ENCODE peak calls at places on chromosome 22, in four cellular contexts. L, P, R and B are unnamed samples.

GRCh38 chr22:36238348-36239149 is 778 bp downstream of the APOL2 start:
- DNase-seq in R (no peak), P (no peak), L (no peak), B (no peak)

GRCh38 chr22:38230108-38230825 is 28.5 kb downstream of the MAFF start:
- DNase-seq in L (no peak), P (no peak), R (peak; percentile 51), B (peak; percentile 68)

GRCh38 chr22:20027966-20028854 is 7.3 kb downstream of the TANGO2 start:
- DNase-seq in L (no peak), P (no peak), R (peak; percentile 26), B (no peak)

GRCh38 chr22:17910561-17911311 is 113.6 kb downstream of the MICAL3 start:
- DNase-seq in R (peak; percentile 89), L (peak; percentile 68), P (peak; percentile 67), B (no peak)

GRCh38 chr22:17562906-17563870 is at the start of gene SLC25A18:
- DNase-seq in P (no peak), L (no peak), R (peak; percentile 35), B (no peak)

GRCh38 chr22:43922123-43922522 is 1.5 kb upstream of the PNPLA3 start:
- DNase-seq in P (no peak), L (no peak), R (no peak), B (no peak)

GRCh38 chr22:43263645-43264514 is 76.9 kb upstream of the TTLL12 start:
- DNase-seq in R (peak; percentile 86), P (no peak), L (peak; percentile 15), B (peak; percentile 42)

GRCh38 chr22:39719559-39720450 is 149.3 kb downstream of the CACNA1I start:
- DNase-seq in L (no peak), R (no peak), P (no peak), B (no peak)

GRCh38 chr22:47174671-47175111 is 412.2 kb downstream of the TBC1D22A start:
- DNase-seq in R (no peak), L (no peak), P (no peak), B (peak; percentile 52)

GRCh38 chr22:27879923-27880322 is 39.1 kb downstream of the PITPNB start:
- DNase-seq in L (no peak), P (peak; percentile 15), R (peak; percentile 57), B (no peak)

GRCh38 chr22:44136112-44136511 is 44.6 kb upstream of the PARVG start:
- DNase-seq in L (no peak), P (no peak), R (no peak), B (no peak)

GRCh38 chr22:16917144-16918003 is 90.6 kb downstream of the GAB4 start:
- DNase-seq in L (no peak), R (peak; percentile 28), P (peak; percentile 25), B (peak; percentile 23)

GRCh38 chr22:44091021-44091721 is 67.1 kb downstream of the PARVB start:
- DNase-seq in R (peak; percentile 26), L (no peak), P (no peak), B (no peak)

GRCh38 chr22:24758164-24758799 is 16.2 kb downstream of the PIWIL3 start:
- DNase-seq in L (peak; percentile 37), P (peak; percentile 16), R (peak; percentile 47), B (no peak)

GRCh38 chr22:21837184-21837979 is 30.1 kb downstream of the MAPK1 start:
- DNase-seq in R (peak; percentile 78), P (peak; percentile 34), L (peak; percentile 73), B (no peak)

GRCh38 chr22:17366830-17367229 is 2.4 kb upstream of the CECR2 start:
- DNase-seq in L (no peak), R (no peak), P (no peak), B (no peak)

GRCh38 chr22:41320416-41321240 is 19.3 kb downstream of the ZC3H7B start:
- DNase-seq in P (no peak), L (no peak), R (no peak), B (no peak)

GRCh38 chr22:33024626-33025025 is 33.6 kb downstream of the SYN3 start:
- DNase-seq in P (no peak), R (no peak), L (no peak), B (no peak)

GRCh38 chr22:28670691-28671261 is 8.9 kb downstream of the TTC28 start:
- DNase-seq in L (no peak), R (peak; percentile 40), P (no peak), B (no peak)

GRCh38 chr22:39422101-39422500 is 22.5 kb downstream of the TAB1 start:
- DNase-seq in P (no peak), R (no peak), L (no peak), B (no peak)

GRCh38 chr22:35792501-35792900 is 74.8 kb downstream of the APOL5 start:
- DNase-seq in R (no peak), L (no peak), P (no peak), B (no peak)

GRCh38 chr22:20909543-20910303 is 7.5 kb upstream of the CRKL start:
- DNase-seq in P (no peak), R (no peak), L (no peak), B (no peak)

GRCh38 chr22:26553056-26553752 is 36.7 kb downstream of the TPST2 start:
- DNase-seq in R (peak; percentile 83), L (peak; percentile 77), P (peak; percentile 56), B (no peak)

GRCh38 chr22:29205598-29206371 is at the start of gene EMID1:
- DNase-seq in P (no peak), R (peak; percentile 23), L (no peak), B (no peak)

GRCh38 chr22:19666663-19667593 is 47.4 kb upstream of the SEPTIN5 start:
- DNase-seq in L (peak; percentile 27), R (peak; percentile 51), P (no peak), B (no peak)

GRCh38 chr22:44719586-44720368 is 17.8 kb downstream of the PRR5 start:
- DNase-seq in R (no peak), L (no peak), P (no peak), B (no peak)

GRCh38 chr22:36328635-36329216 is 59.0 kb downstream of the MYH9 start:
- DNase-seq in P (no peak), L (peak; percentile 85), R (peak; percentile 93), B (peak; percentile 78)

GRCh38 chr22:22031571-22031970 is 49.0 kb upstream of the TOP3B start:
- DNase-seq in L (no peak), P (no peak), R (no peak), B (no peak)

GRCh38 chr22:23220485-23221350 is 40.4 kb downstream of the BCR start:
- DNase-seq in R (peak; percentile 77), L (no peak), P (no peak), B (no peak)

GRCh38 chr22:36376265-36376664 is 11.5 kb downstream of the MYH9 start:
- DNase-seq in P (no peak), R (no peak), L (no peak), B (no peak)

GRCh38 chr22:36663581-36663980 is 40.0 kb downstream of the CACNG2 start:
- DNase-seq in R (no peak), P (no peak), L (no peak), B (no peak)

GRCh38 chr22:24763872-24764485 is 10.5 kb downstream of the PIWIL3 start:
- DNase-seq in R (no peak), P (no peak), L (no peak), B (no peak)

GRCh38 chr22:46124383-46125144 is 25.8 kb upstream of the PPARA start:
- DNase-seq in L (no peak), R (no peak), P (no peak), B (no peak)

GRCh38 chr22:22576244-22576988 is 17.4 kb upstream of the PRAME start:
- DNase-seq in P (peak; percentile 39), R (peak; percentile 50), L (no peak), B (no peak)

GRCh38 chr22:31635638-31636306 is 26.2 kb downstream of the PISD start:
- DNase-seq in P (no peak), L (no peak), R (no peak), B (no peak)

GRCh38 chr22:20430641-20431519 is 6.7 kb downstream of the SCARF2 start:
- DNase-seq in R (peak; percentile 38), P (no peak), L (no peak), B (no peak)

GRCh38 chr22:24445481-24446290 is 18.3 kb downstream of the ADORA2A start:
- DNase-seq in P (no peak), R (no peak), L (no peak), B (no peak)

GRCh38 chr22:46797355-46797754 is 34.9 kb downstream of the TBC1D22A start:
- DNase-seq in R (peak; percentile 55), P (no peak), L (no peak), B (peak; percentile 17)

GRCh38 chr22:40183029-40183581 is 5.4 kb downstream of the TNRC6B start:
- DNase-seq in R (peak; percentile 90), P (peak; percentile 18), L (no peak), B (no peak)

GRCh38 chr22:39530692-39531331 is 1.7 kb downstream of the RPS19BP1 start:
- DNase-seq in L (no peak), R (peak; percentile 45), P (no peak), B (no peak)